ENCODE peak calls at places on chromosomes 7 and 10, in five cellular contexts. H is CD8-positive, alpha-beta memory T cell; P is CD4-positive, CD25-positive, alpha-beta regulatory T cell; F is cardiac muscle cell; R is thoracic aorta. U is an unnamed sample.

GRCh38 chr7:100493476-100494264 is 9.9 kb downstream of the NYAP1 start:
- DNase-seq in P (peak; percentile 76), H (peak; percentile 64), R (no peak), F (peak; percentile 42), U (peak; percentile 36)

GRCh38 chr10:101495324-101495925 is 92.6 kb downstream of the POLL start:
- DNase-seq in R (no peak), P (peak; percentile 25), H (no peak), F (peak; percentile 25), U (no peak)

GRCh38 chr10:128070721-128071416 is 55.4 kb downstream of the MKI67 start:
- DNase-seq in F (no peak), P (no peak), H (no peak), R (no peak), U (no peak)

GRCh38 chr10:30691601-30692015 is 62.1 kb upstream of the LYZL2 start:
- DNase-seq in R (no peak), P (no peak), H (no peak), F (no peak), U (no peak)

GRCh38 chr7:74092964-74093339 is 9.3 kb downstream of the LIMK1 start:
- DNase-seq in H (no peak), P (no peak), R (no peak), F (peak; percentile 39), U (no peak)

GRCh38 chr7:68623030-68623429 is 975.2 kb upstream of the AUTS2 start:
- DNase-seq in P (no peak), H (no peak), R (no peak), F (no peak), U (no peak)

GRCh38 chr7:79454325-79454960 is 976 bp upstream of the MAGI2 start:
- DNase-seq in F (peak; percentile 68), H (no peak), R (no peak), P (no peak), U (no peak)

GRCh38 chr10:114315566-114316420 is 76.7 kb downstream of the VWA2 start:
- DNase-seq in F (no peak), P (no peak), H (no peak), R (no peak), U (no peak)

GRCh38 chr7:33191326-33191725 is 62.0 kb downstream of the BBS9 start:
- DNase-seq in H (no peak), R (no peak), P (peak; percentile 61), F (no peak), U (no peak)

GRCh38 chr7:124718032-124718766 is 47.4 kb downstream of the GPR37 start:
- DNase-seq in H (no peak), R (no peak), P (no peak), F (no peak), U (no peak)

GRCh38 chr7:37349979-37350590 is 98.6 kb downstream of the ELMO1 start:
- DNase-seq in P (no peak), H (no peak), R (no peak), F (no peak), U (no peak)

GRCh38 chr7:114481995-114482394 is 67.4 kb downstream of the FOXP2 start:
- DNase-seq in P (no peak), F (peak; percentile 74), R (no peak), H (no peak), U (no peak)

GRCh38 chr7:24750441-24751055 is 6.7 kb downstream of the GSDME start:
- DNase-seq in H (no peak), P (no peak), F (no peak), R (no peak), U (no peak)

GRCh38 chr7:49001610-49002033 is 77.3 kb downstream of the CDC14C start:
- DNase-seq in H (no peak), F (peak; percentile 2), P (peak; percentile 11), R (no peak), U (no peak)

GRCh38 chr10:4653160-4653559 is 172.8 kb upstream of the AKR1E2 start:
- DNase-seq in P (no peak), R (no peak), H (no peak), F (no peak), U (no peak)

GRCh38 chr7:36651404-36651803 is 72.9 kb downstream of the AOAH start:
- DNase-seq in F (peak; percentile 80), P (no peak), R (no peak), H (no peak), U (no peak)

GRCh38 chr7:90469554-90469953 is at the start of gene PTTG1IP2:
- DNase-seq in P (no peak), H (no peak), F (no peak), R (no peak), U (no peak)

DNA sequence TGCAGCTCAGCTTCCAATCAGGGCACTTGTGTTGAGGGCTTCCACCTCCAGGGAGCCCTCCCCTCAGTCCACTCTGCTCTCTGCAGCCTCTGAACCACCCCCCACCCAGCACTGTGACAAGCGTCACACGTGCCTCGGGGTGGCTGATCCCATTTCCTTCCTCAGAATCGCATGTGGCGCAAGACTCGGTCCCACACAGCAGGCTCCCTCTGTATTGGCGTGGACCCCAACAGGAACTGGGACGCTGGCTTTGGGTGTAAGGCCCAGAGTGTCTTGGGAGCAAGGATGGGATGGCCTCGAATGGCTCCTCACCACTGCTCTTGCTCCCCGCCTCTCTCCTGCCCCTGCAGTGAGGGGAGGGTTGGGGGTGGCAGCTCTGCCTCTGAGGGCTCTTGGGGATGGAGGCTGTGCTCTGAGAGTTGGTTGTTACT is 4.1 kb downstream of the CPA1 start:
- DNase-seq in P (no peak), F (no peak), H (no peak), R (no peak), U (no peak)
- H3K9me3 ChIP-seq in P (no peaks in the 10 kb centered on the region), F (no peaks in the 10 kb centered on the region), H (no peaks in the 10 kb centered on the region), R (no peaks in the 10 kb centered on the region), U (no peaks in the 10 kb centered on the region)

GRCh38 chr7:57398548-57398947 is 51.4 kb upstream of the ZNF716 start:
- DNase-seq in P (no peak), R (no peak), H (no peak), F (no peak), U (no peak)
- H3K9me3 ChIP-seq in P (peaks cover 51% of the 10 kb centered on the region), R (no peaks in the 10 kb centered on the region), H (no peaks in the 10 kb centered on the region), F (no peaks in the 10 kb centered on the region), U (no peaks in the 10 kb centered on the region)

GRCh38 chr7:46741924-46742607 is 821.0 kb upstream of the IGFBP3 start:
- DNase-seq in P (no peak), H (no peak), R (no peak), F (peak; percentile 22), U (no peak)
- H3K9me3 ChIP-seq in P (no peaks in the 10 kb centered on the region), H (no peaks in the 10 kb centered on the region), R (no peaks in the 10 kb centered on the region), F (no peaks in the 10 kb centered on the region), U (no peaks in the 10 kb centered on the region)

GRCh38 chr10:54137396-54137795 is 663.6 kb downstream of the PCDH15 start:
- DNase-seq in P (no peak), R (no peak), F (no peak), H (no peak), U (no peak)
- H3K9me3 ChIP-seq in P (peaks cover 7% of the 10 kb centered on the region), R (no peaks in the 10 kb centered on the region), F (peaks cover 5% of the 10 kb centered on the region), H (peaks cover 5% of the 10 kb centered on the region), U (peaks cover 2% of the 10 kb centered on the region)

GRCh38 chr7:77806425-77806824 is 7.9 kb downstream of the PHTF2 start:
- DNase-seq in H (no peak), P (no peak), R (no peak), F (no peak), U (no peak)
- H3K9me3 ChIP-seq in H (no peaks in the 10 kb centered on the region), P (peaks cover 22% of the 10 kb centered on the region), R (peaks cover 16% of the 10 kb centered on the region), F (no peaks in the 10 kb centered on the region), U (peaks cover 5% of the 10 kb centered on the region)